ENCODE peak calls at places on chromosome 1, in six cellular contexts. X is KBM-7; U is stimulated activated CD8-positive, alpha-beta memory T cell treated with anti-CD3 and anti-CD28 coated beads, Interleukin-15, amount 100 ng/mL, for 48 hours; J is GM03348; Y is naive thymus-derived CD8-positive, alpha-beta T cell; M is AG09319. N is an unnamed sample.

GRCh38 chr1:11316701-11317100 is 43.7 kb downstream of the UBIAD1 start:
- DNase-seq in X (no peak), U (no peak), J (peak), Y (no peak), M (no peak), N (no peak)

GRCh38 chr1:21318714-21319159 is 28.5 kb upstream of the ECE1 start:
- DNase-seq in X (no peak), U (no peak), J (no peak), Y (no peak), M (no peak), N (peak)

GRCh38 chr1:27536767-27537166 is 46.8 kb upstream of the WASF2 start:
- DNase-seq in X (no peak), U (no peak), J (peak), Y (no peak), M (peak), N (peak)

GRCh38 chr1:209772116-209772515 is 12.2 kb downstream of the C1orf74 start:
- DNase-seq in X (no peak), U (no peak), J (no peak), Y (no peak), M (no peak), N (no peak)

GRCh38 chr1:59769412-59770095 is 45.2 kb upstream of the HOOK1 start:
- DNase-seq in X (no peak), U (no peak), J (no peak), Y (no peak), M (no peak), N (no peak)

GRCh38 chr1:9066945-9067807 is 2.3 kb downstream of the SLC2A5 start:
- DNase-seq in X (no peak), U (no peak), J (peak), Y (no peak), M (peak), N (no peak)

GRCh38 chr1:53107570-53108322 is 34.7 kb downstream of the SLC1A7 start:
- DNase-seq in X (peak), U (no peak), J (no peak), Y (no peak), M (peak), N (peak)

GRCh38 chr1:92577251-92577895 is 90.6 kb upstream of the GFI1 start:
- DNase-seq in X (no peak), U (no peak), J (peak), Y (no peak), M (no peak), N (no peak)

GRCh38 chr1:202661136-202661845 is 49.0 kb downstream of the SYT2 start:
- DNase-seq in X (no peak), U (no peak), J (no peak), Y (no peak), M (no peak), N (no peak)

GRCh38 chr1:8202182-8202905 is 115.6 kb upstream of the SLC45A1 start:
- DNase-seq in X (no peak), U (no peak), J (peak), Y (no peak), M (peak), N (no peak)

GRCh38 chr1:219312967-219313366 is 139.3 kb downstream of the LYPLAL1 start:
- DNase-seq in X (no peak), U (no peak), J (peak), Y (no peak), M (no peak), N (no peak)

GRCh38 chr1:58670200-58670599 is 29.7 kb downstream of the MYSM1 start:
- DNase-seq in X (peak), U (no peak), J (no peak), Y (no peak), M (no peak), N (no peak)

GRCh38 chr1:159774465-159774864 is 6.3 kb upstream of the DUSP23 start:
- DNase-seq in X (no peak), U (no peak), J (no peak), Y (no peak), M (no peak), N (no peak)

GRCh38 chr1:226883630-226884029 is 13.2 kb downstream of the PSEN2 start:
- DNase-seq in X (no peak), U (no peak), J (no peak), Y (no peak), M (no peak), N (no peak)

GRCh38 chr1:117077267-117077666 is 17.1 kb downstream of the TTF2 start:
- DNase-seq in X (no peak), U (peak), J (peak), Y (no peak), M (no peak), N (no peak)

GRCh38 chr1:5447479-5448070 is 544.6 kb downstream of the NPHP4 start:
- DNase-seq in X (no peak), U (no peak), J (no peak), Y (no peak), M (no peak), N (no peak)

GRCh38 chr1:33435096-33435820 is 4.4 kb upstream of the PHC2 start:
- DNase-seq in X (no peak), U (no peak), J (peak), Y (no peak), M (no peak), N (no peak)

GRCh38 chr1:162943627-162944026 is 82.7 kb upstream of the CCDC190 start:
- DNase-seq in X (no peak), U (no peak), J (no peak), Y (no peak), M (no peak), N (peak)

GRCh38 chr1:169217621-169218020 is 111.1 kb downstream of the ATP1B1 start:
- DNase-seq in X (peak), U (no peak), J (no peak), Y (no peak), M (no peak), N (no peak)

GRCh38 chr1:205950826-205951549 is 7.7 kb upstream of the SLC26A9 start:
- DNase-seq in X (no peak), U (no peak), J (peak), Y (peak), M (peak), N (no peak)

GRCh38 chr1:116396769-116397168 is 23.7 kb downstream of the ATP1A1 start:
- DNase-seq in X (no peak), U (no peak), J (no peak), Y (no peak), M (no peak), N (no peak)

GRCh38 chr1:8142955-8143629 is 117.0 kb upstream of the ERRFI1 start:
- DNase-seq in X (no peak), U (no peak), J (no peak), Y (no peak), M (no peak), N (no peak)

GRCh38 chr1:224544276-224544675 is 71.8 kb upstream of the CNIH3 start:
- DNase-seq in X (no peak), U (no peak), J (peak), Y (no peak), M (peak), N (no peak)

GRCh38 chr1:21773585-21773984 is 9.4 kb downstream of the USP48 start:
- DNase-seq in X (peak), U (no peak), J (no peak), Y (no peak), M (no peak), N (no peak)

GRCh38 chr1:19070197-19070651 is 113.7 kb upstream of the IFFO2 start:
- DNase-seq in X (no peak), U (no peak), J (no peak), Y (no peak), M (no peak), N (no peak)

GRCh38 chr1:168297019-168297418 is 16.3 kb downstream of the TBX19 start:
- DNase-seq in X (no peak), U (no peak), J (no peak), Y (no peak), M (no peak), N (no peak)

GRCh38 chr1:147264158-147264768 is 21.8 kb downstream of the CHD1L start:
- DNase-seq in X (no peak), U (no peak), J (peak), Y (no peak), M (no peak), N (no peak)